ENCODE peak calls at places on chromosomes 11 and 22, in nine cellular contexts. M is globus pallidus; Q is stimulated activated naive CD8-positive, alpha-beta T cell treated with anti-CD3 and anti-CD28 coated beads, Interleukin-15, amount 100 ng/mL, for 72 hours; N is COR-L47; I is stimulated activated CD4-positive, alpha-beta T cell treated with anti-CD3 and anti-CD28 coated beads, TNF-alpha, amount 100 ng/mL, for 48 hours; P is cardiac fibroblast; U is mucosa of descending colon; G is amygdala; X is HS-5. H is an unnamed sample.

GRCh38 chr22:37304595-37305343 is 22.5 kb downstream of the CYTH4 start:
- DNase-seq in M (no peak), Q (no peak), N (no peak), I (no peak), P (peak; percentile 29), U (no peak), G (no peak), X (no peak), H (no peak)

GRCh38 chr22:43341565-43341964 is 1.6 kb downstream of the SCUBE1 start:
- DNase-seq in M (no peak), Q (no peak), N (no peak), I (no peak), P (no peak), U (no peak), G (no peak), X (no peak), H (no peak)

GRCh38 chr11:86978756-86979608 is 23.8 kb upstream of the FZD4 start:
- DNase-seq in M (no peak), Q (no peak), N (peak; percentile 30), I (no peak), P (peak; percentile 71), U (no peak), G (no peak), X (no peak), H (no peak)

GRCh38 chr11:113091578-113091844 is 130.3 kb downstream of the NCAM1 start:
- DNase-seq in M (no peak), Q (no peak), N (no peak), I (no peak), P (peak; percentile 0), U (no peak), G (no peak), X (no peak), H (no peak)

GRCh38 chr22:45582955-45583320 is 80.3 kb downstream of the FBLN1 start:
- DNase-seq in M (no peak), Q (no peak), N (no peak), I (no peak), P (no peak), U (no peak), G (no peak), X (no peak), H (no peak)

GRCh38 chr11:47389577-47390072 is 11.3 kb upstream of the SPI1 start:
- DNase-seq in M (no peak), Q (no peak), N (no peak), I (no peak), P (no peak), U (peak; percentile 60), G (no peak), X (no peak), H (no peak)

GRCh38 chr22:40408718-40409612 is 38.6 kb downstream of the SGSM3 start:
- DNase-seq in M (no peak), Q (no peak), N (no peak), I (no peak), P (no peak), U (no peak), G (no peak), X (no peak), H (no peak)

GRCh38 chr11:20238712-20239111 is 78.4 kb upstream of the DBX1 start:
- DNase-seq in M (no peak), Q (no peak), N (peak; percentile 7), I (no peak), P (no peak), U (peak; percentile 57), G (no peak), X (no peak), H (no peak)

GRCh38 chr11:65645710-65646109 is 7.8 kb downstream of the SIPA1 start:
- DNase-seq in M (no peak), Q (no peak), N (no peak), I (no peak), P (peak; percentile 14), U (peak; percentile 49), G (no peak), X (no peak), H (no peak)

GRCh38 chr22:46742576-46743221 is 4.6 kb upstream of the CERK start:
- DNase-seq in M (no peak), Q (no peak), N (no peak), I (no peak), P (no peak), U (peak; percentile 78), G (no peak), X (no peak), H (no peak)

GRCh38 chr22:23557036-23557435 is 23.1 kb downstream of the IGLL1 start:
- DNase-seq in M (no peak), Q (no peak), N (no peak), I (no peak), P (no peak), U (no peak), G (no peak), X (no peak), H (no peak)

H was measured in T-cell.